ENCODE peak calls at places on chromosomes 4 and X, in nine cellular contexts. One of them, this sample, is unnamed.

GRCh38 chr4:163344147-163345050 is 707 bp downstream of the NPY5R start:
- DNase-seq in psoas muscle: peak
- DNase-seq in glutamatergic neuron: peak
- DNase-seq in lower lobe of right lung: no peak
- DNase-seq in cardiac fibroblast: no peak
- DNase-seq in tibial nerve: no peak
- DNase-seq in memory B cell: no peak
- DNase-seq in stimulated activated CD4-positive, alpha-beta T cell treated with anti-CD3 and anti-CD28 coated beads, Interleukin-1b, Interleukin-23, amount 100 ng/mL, for 1 hour: no peak
- DNase-seq in NAMALWA: no peak
- DNase-seq in this sample: no peak

GRCh38 chrX:133461226-133461625 is 45.9 kb upstream of the GPC4 start:
- DNase-seq in psoas muscle: no peak
- DNase-seq in glutamatergic neuron: no peak
- DNase-seq in lower lobe of right lung: no peak
- DNase-seq in cardiac fibroblast: no peak
- DNase-seq in tibial nerve: no peak
- DNase-seq in memory B cell: no peak
- DNase-seq in stimulated activated CD4-positive, alpha-beta T cell treated with anti-CD3 and anti-CD28 coated beads, Interleukin-1b, Interleukin-23, amount 100 ng/mL, for 1 hour: no peak
- DNase-seq in NAMALWA: no peak
- DNase-seq in this sample: no peak

GRCh38 chrX:53435997-53436396 is 1.8 kb upstream of the HSD17B10 start:
- DNase-seq in psoas muscle: peak
- DNase-seq in glutamatergic neuron: peak
- DNase-seq in lower lobe of right lung: peak
- DNase-seq in cardiac fibroblast: peak
- DNase-seq in tibial nerve: peak
- DNase-seq in memory B cell: peak
- DNase-seq in stimulated activated CD4-positive, alpha-beta T cell treated with anti-CD3 and anti-CD28 coated beads, Interleukin-1b, Interleukin-23, amount 100 ng/mL, for 1 hour: no peak
- DNase-seq in NAMALWA: peak
- DNase-seq in this sample: peak

GRCh38 chr4:10180927-10181744 is 64.5 kb upstream of the WDR1 start:
- DNase-seq in psoas muscle: no peak
- DNase-seq in glutamatergic neuron: no peak
- DNase-seq in lower lobe of right lung: no peak
- DNase-seq in cardiac fibroblast: peak
- DNase-seq in tibial nerve: no peak
- DNase-seq in memory B cell: no peak
- DNase-seq in stimulated activated CD4-positive, alpha-beta T cell treated with anti-CD3 and anti-CD28 coated beads, Interleukin-1b, Interleukin-23, amount 100 ng/mL, for 1 hour: no peak
- DNase-seq in NAMALWA: peak
- DNase-seq in this sample: peak

GRCh38 chrX:25442501-25442900 is 426.7 kb upstream of the ARX start:
- DNase-seq in psoas muscle: no peak
- DNase-seq in glutamatergic neuron: no peak
- DNase-seq in lower lobe of right lung: no peak
- DNase-seq in cardiac fibroblast: no peak
- DNase-seq in tibial nerve: no peak
- DNase-seq in memory B cell: no peak
- DNase-seq in stimulated activated CD4-positive, alpha-beta T cell treated with anti-CD3 and anti-CD28 coated beads, Interleukin-1b, Interleukin-23, amount 100 ng/mL, for 1 hour: no peak
- DNase-seq in NAMALWA: no peak
- DNase-seq in this sample: no peak

GRCh38 chr4:138259801-138260200 is 17.7 kb upstream of the SLC7A11 start:
- DNase-seq in psoas muscle: no peak
- DNase-seq in glutamatergic neuron: no peak
- DNase-seq in lower lobe of right lung: no peak
- DNase-seq in cardiac fibroblast: peak
- DNase-seq in tibial nerve: no peak
- DNase-seq in memory B cell: no peak
- DNase-seq in stimulated activated CD4-positive, alpha-beta T cell treated with anti-CD3 and anti-CD28 coated beads, Interleukin-1b, Interleukin-23, amount 100 ng/mL, for 1 hour: no peak
- DNase-seq in NAMALWA: no peak
- DNase-seq in this sample: peak

GRCh38 chr4:73721901-73722300 is 18.5 kb upstream of the CXCL8 start:
- DNase-seq in psoas muscle: no peak
- DNase-seq in glutamatergic neuron: no peak
- DNase-seq in lower lobe of right lung: no peak
- DNase-seq in cardiac fibroblast: no peak
- DNase-seq in tibial nerve: no peak
- DNase-seq in memory B cell: no peak
- DNase-seq in stimulated activated CD4-positive, alpha-beta T cell treated with anti-CD3 and anti-CD28 coated beads, Interleukin-1b, Interleukin-23, amount 100 ng/mL, for 1 hour: no peak
- DNase-seq in NAMALWA: no peak
- DNase-seq in this sample: peak

GRCh38 chrX:110219920-110220319 is 98.0 kb downstream of the AMMECR1 start:
- DNase-seq in psoas muscle: no peak
- DNase-seq in glutamatergic neuron: no peak
- DNase-seq in lower lobe of right lung: no peak
- DNase-seq in cardiac fibroblast: peak
- DNase-seq in tibial nerve: no peak
- DNase-seq in memory B cell: no peak
- DNase-seq in stimulated activated CD4-positive, alpha-beta T cell treated with anti-CD3 and anti-CD28 coated beads, Interleukin-1b, Interleukin-23, amount 100 ng/mL, for 1 hour: no peak
- DNase-seq in NAMALWA: no peak
- DNase-seq in this sample: peak

GRCh38 chr4:1338752-1339414 is 8.1 kb upstream of the UVSSA start:
- DNase-seq in psoas muscle: no peak
- DNase-seq in glutamatergic neuron: no peak
- DNase-seq in lower lobe of right lung: no peak
- DNase-seq in cardiac fibroblast: no peak
- DNase-seq in tibial nerve: no peak
- DNase-seq in memory B cell: no peak
- DNase-seq in stimulated activated CD4-positive, alpha-beta T cell treated with anti-CD3 and anti-CD28 coated beads, Interleukin-1b, Interleukin-23, amount 100 ng/mL, for 1 hour: no peak
- DNase-seq in NAMALWA: no peak
- DNase-seq in this sample: no peak